ENCODE peak calls at places on chromosomes 16 and 17, in six cellular contexts. S, W, T, U, B and H are unnamed samples.

GRCh38 chr17:39925282-39926134 is 1.9 kb downstream of the ORMDL3 start:
- DNase-seq in T (peak; percentile 49), U (no peak), B (no peak), S (no peak), W (no peak), H (no peak)

GRCh38 chr17:62172492-62173291 is 107.6 kb upstream of the MED13 start:
- DNase-seq in U (no peak), T (peak; percentile 64), S (no peak), B (no peak), W (no peak), H (no peak)

GRCh38 chr16:56355786-56356275 is 69.5 kb downstream of the AMFR start:
- DNase-seq in B (no peak), T (peak; percentile 76), S (peak; percentile 37), W (no peak), U (no peak), H (no peak)

GRCh38 chr16:7004266-7004665 is 328.4 kb upstream of the RBFOX1 start:
- DNase-seq in W (no peak), S (no peak), U (no peak), T (no peak), B (no peak), H (no peak)

GRCh38 chr17:70454908-70455307 is 285.6 kb downstream of the KCNJ2 start:
- DNase-seq in S (no peak), B (no peak), T (no peak), W (no peak), U (no peak), H (no peak)

GRCh38 chr17:28144019-28144418 is 101.5 kb downstream of the NLK start:
- DNase-seq in S (no peak), W (no peak), B (no peak), U (no peak), T (no peak), H (no peak)

GRCh38 chr17:28996554-28997096 is 9.2 kb downstream of the SEZ6 start:
- DNase-seq in U (peak; percentile 45), W (no peak), T (no peak), S (no peak), B (no peak), H (no peak)

GRCh38 chr17:22300731-22301352 is 608.5 kb downstream of the KCNJ18 start:
- DNase-seq in T (no peak), S (peak; percentile 55), U (no peak), W (no peak), B (no peak), H (no peak)

GRCh38 chr17:41434313-41434895 is 6.4 kb downstream of the KRT38 start:
- DNase-seq in B (no peak), T (no peak), S (no peak), U (no peak), W (no peak), H (no peak)

GRCh38 chr16:2964416-2965223 is 545 bp downstream of the KREMEN2 start:
- DNase-seq in T (peak; percentile 88), W (no peak), U (peak; percentile 74), S (peak; percentile 95), B (no peak), H (no peak)

GRCh38 chr16:53991181-53992056 is 287.5 kb downstream of the FTO start:
- DNase-seq in B (no peak), U (peak; percentile 70), T (no peak), W (no peak), S (no peak), H (no peak)

GRCh38 chr17:77999413-78000173 is 41.1 kb downstream of the TNRC6C start:
- DNase-seq in B (no peak), U (peak; percentile 21), W (no peak), S (no peak), T (no peak), H (peak; percentile 47)
- TF ChIP-seq GABPA in B (no peak), U (no peak), W (no peak), S (no peak), T (no peak), H (no peak)

GRCh38 chr17:19752216-19753048 is 4.3 kb upstream of the ALDH3A1 start:
- DNase-seq in U (no peak), S (no peak), T (no peak), B (no peak), W (no peak), H (no peak)
- H3K4me3 ChIP-seq in U (no peak overlapping the region), S (no peak overlapping the region), T (no peak overlapping the region), B (no peak overlapping the region), W (no peak overlapping the region), H (no peak overlapping the region)

GRCh38 chr16:57799619-57800212 is 2.6 kb downstream of the KIFC3 start:
- DNase-seq in U (no peak), W (no peak), S (peak; percentile 15), B (no peak), T (no peak), H (no peak)
- TF ChIP-seq GABPA in U (no peak), W (no peak), S (no peak), B (no peak), T (peak; percentile 4), H (no peak)

DNA sequence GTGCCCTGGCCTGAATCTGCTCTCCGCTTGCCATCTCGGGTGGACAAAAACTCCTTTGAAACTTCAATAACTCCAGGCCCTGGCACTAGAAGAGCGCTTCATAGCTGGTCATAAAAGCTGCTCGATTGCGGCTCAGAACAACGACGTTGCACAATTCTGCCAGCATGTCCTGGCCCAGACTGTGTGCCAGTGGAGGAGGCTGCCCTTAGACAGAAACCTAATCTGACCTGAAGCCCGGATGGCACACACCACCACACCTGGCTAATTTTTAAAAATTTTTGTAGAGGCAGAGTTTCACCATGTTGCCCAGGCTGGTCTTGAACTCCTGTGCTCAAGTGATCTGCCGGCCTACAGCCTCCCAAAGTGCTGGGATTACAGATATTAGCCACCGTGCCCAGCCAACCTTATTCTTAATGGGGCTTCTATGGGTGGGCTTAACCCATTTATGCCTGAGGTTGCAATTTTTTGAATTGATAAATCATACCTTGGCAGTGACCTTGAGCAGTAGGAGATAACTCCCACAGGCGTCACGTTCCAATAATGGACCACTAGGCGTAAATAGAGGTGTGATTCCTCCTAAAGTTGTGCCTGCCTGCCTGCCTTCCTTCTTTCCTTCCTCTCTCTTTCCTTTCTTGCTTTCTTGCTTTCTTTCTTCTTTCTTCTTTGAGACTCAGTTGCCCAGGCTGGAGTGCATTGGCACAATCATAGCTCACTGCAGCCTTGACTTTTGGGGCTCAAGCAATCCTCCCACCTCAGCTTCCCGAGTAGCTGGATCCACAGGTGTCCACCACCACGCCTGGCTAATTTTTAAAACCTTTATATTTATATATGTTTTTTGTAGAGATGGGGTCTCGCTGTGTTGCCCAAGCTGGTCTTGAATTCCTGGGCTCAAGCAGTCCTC is 1.1 kb upstream of the PPL start:
- DNase-seq in W (no peak), T (no peak), S (no peak), U (no peak), B (no peak), H (no peak)
- H3K4me3 ChIP-seq in W (no peak overlapping the region), T (no peak overlapping the region), S (no peak overlapping the region), U (peak overlapping the region; percentile 91), B (peak overlapping the region; percentile 9), H (no peak overlapping the region)

GRCh38 chr16:50202926-50203624 is 50.0 kb downstream of the TENT4B start:
- DNase-seq in U (peak; percentile 92), W (no peak), B (no peak), T (no peak), S (no peak), H (no peak)
- TF ChIP-seq GABPA in U (no peak), W (no peak), B (no peak), T (no peak), S (no peak), H (no peak)